ENCODE peak calls at places on chromosomes 12 and 14, in nine cellular contexts. One of them, this sample, is unnamed.

GRCh38 chr12:31106101-31106803 is 32.6 kb downstream of the DDX11 start:
- DNase-seq in mesothelial cell of epicardium: no peak
- DNase-seq in RWPE2: no peak
- DNase-seq in upper lobe of right lung: no peak
- DNase-seq in astrocyte of the spinal cord: no peak
- DNase-seq in left ventricle myocardium inferior: no peak
- DNase-seq in GM20000: no peak
- DNase-seq in lower lobe of right lung: no peak
- DNase-seq in A549: no peak
- DNase-seq in this sample: no peak

GRCh38 chr12:14961466-14962155 is at the start of gene ARHGDIB:
- DNase-seq in mesothelial cell of epicardium: no peak
- DNase-seq in RWPE2: peak; percentile 52
- DNase-seq in upper lobe of right lung: no peak
- DNase-seq in astrocyte of the spinal cord: no peak
- DNase-seq in left ventricle myocardium inferior: peak; percentile 32
- DNase-seq in GM20000: peak; percentile 46
- DNase-seq in lower lobe of right lung: peak; percentile 58
- DNase-seq in A549: no peak
- DNase-seq in this sample: peak; percentile 94

GRCh38 chr14:20412422-20412821 is 879 bp downstream of the TEP1 start:
- DNase-seq in mesothelial cell of epicardium: no peak
- DNase-seq in RWPE2: no peak
- DNase-seq in upper lobe of right lung: no peak
- DNase-seq in astrocyte of the spinal cord: peak; percentile 24
- DNase-seq in left ventricle myocardium inferior: no peak
- DNase-seq in GM20000: peak; percentile 53
- DNase-seq in lower lobe of right lung: no peak
- DNase-seq in A549: no peak
- DNase-seq in this sample: no peak

GRCh38 chr12:124233846-124234620 is 60.9 kb upstream of the RFLNA start:
- DNase-seq in mesothelial cell of epicardium: no peak
- DNase-seq in RWPE2: no peak
- DNase-seq in upper lobe of right lung: no peak
- DNase-seq in astrocyte of the spinal cord: peak; percentile 39
- DNase-seq in left ventricle myocardium inferior: no peak
- DNase-seq in GM20000: no peak
- DNase-seq in lower lobe of right lung: no peak
- DNase-seq in A549: no peak
- DNase-seq in this sample: no peak

GRCh38 chr12:80711866-80712265 is 4.4 kb downstream of the MYF6 start:
- DNase-seq in mesothelial cell of epicardium: no peak
- DNase-seq in RWPE2: no peak
- DNase-seq in upper lobe of right lung: no peak
- DNase-seq in astrocyte of the spinal cord: no peak
- DNase-seq in left ventricle myocardium inferior: no peak
- DNase-seq in GM20000: no peak
- DNase-seq in lower lobe of right lung: no peak
- DNase-seq in A549: no peak
- DNase-seq in this sample: no peak

GRCh38 chr12:29728033-29728432 is 55.7 kb downstream of the TMTC1 start:
- DNase-seq in mesothelial cell of epicardium: no peak
- DNase-seq in RWPE2: no peak
- DNase-seq in upper lobe of right lung: no peak
- DNase-seq in astrocyte of the spinal cord: no peak
- DNase-seq in left ventricle myocardium inferior: peak; percentile 20
- DNase-seq in GM20000: no peak
- DNase-seq in lower lobe of right lung: no peak
- DNase-seq in A549: no peak
- DNase-seq in this sample: no peak

GRCh38 chr14:77051101-77051500 is 22.6 kb upstream of the IRF2BPL start:
- DNase-seq in mesothelial cell of epicardium: no peak
- DNase-seq in RWPE2: no peak
- DNase-seq in upper lobe of right lung: peak; percentile 92
- DNase-seq in astrocyte of the spinal cord: no peak
- DNase-seq in left ventricle myocardium inferior: peak; percentile 81
- DNase-seq in GM20000: no peak
- DNase-seq in lower lobe of right lung: peak; percentile 88
- DNase-seq in A549: no peak
- DNase-seq in this sample: no peak

GRCh38 chr14:68191567-68192321 is 372.2 kb downstream of the RAD51B start:
- DNase-seq in mesothelial cell of epicardium: no peak
- DNase-seq in RWPE2: no peak
- DNase-seq in upper lobe of right lung: no peak
- DNase-seq in astrocyte of the spinal cord: peak; percentile 18
- DNase-seq in left ventricle myocardium inferior: no peak
- DNase-seq in GM20000: no peak
- DNase-seq in lower lobe of right lung: no peak
- DNase-seq in A549: peak; percentile 62
- DNase-seq in this sample: no peak

GRCh38 chr12:70043490-70044138 is 199.6 kb upstream of the CNOT2 start:
- DNase-seq in mesothelial cell of epicardium: no peak
- DNase-seq in RWPE2: no peak
- DNase-seq in upper lobe of right lung: no peak
- DNase-seq in astrocyte of the spinal cord: peak; percentile 2
- DNase-seq in left ventricle myocardium inferior: no peak
- DNase-seq in GM20000: no peak
- DNase-seq in lower lobe of right lung: no peak
- DNase-seq in A549: no peak
- DNase-seq in this sample: no peak

GRCh38 chr12:70044170-70044569 is 199.1 kb upstream of the CNOT2 start:
- DNase-seq in mesothelial cell of epicardium: no peak
- DNase-seq in RWPE2: no peak
- DNase-seq in upper lobe of right lung: no peak
- DNase-seq in astrocyte of the spinal cord: no peak
- DNase-seq in left ventricle myocardium inferior: no peak
- DNase-seq in GM20000: no peak
- DNase-seq in lower lobe of right lung: no peak
- DNase-seq in A549: no peak
- DNase-seq in this sample: no peak

GRCh38 chr12:70045514-70045913 is 197.7 kb upstream of the CNOT2 start:
- DNase-seq in mesothelial cell of epicardium: no peak
- DNase-seq in RWPE2: no peak
- DNase-seq in upper lobe of right lung: no peak
- DNase-seq in astrocyte of the spinal cord: no peak
- DNase-seq in left ventricle myocardium inferior: no peak
- DNase-seq in GM20000: no peak
- DNase-seq in lower lobe of right lung: no peak
- DNase-seq in A549: no peak
- DNase-seq in this sample: no peak

GRCh38 chr12:70045036-70045435 is 198.2 kb upstream of the CNOT2 start:
- DNase-seq in mesothelial cell of epicardium: no peak
- DNase-seq in RWPE2: no peak
- DNase-seq in upper lobe of right lung: no peak
- DNase-seq in astrocyte of the spinal cord: peak; percentile 6
- DNase-seq in left ventricle myocardium inferior: no peak
- DNase-seq in GM20000: no peak
- DNase-seq in lower lobe of right lung: no peak
- DNase-seq in A549: no peak
- DNase-seq in this sample: no peak

DNA sequence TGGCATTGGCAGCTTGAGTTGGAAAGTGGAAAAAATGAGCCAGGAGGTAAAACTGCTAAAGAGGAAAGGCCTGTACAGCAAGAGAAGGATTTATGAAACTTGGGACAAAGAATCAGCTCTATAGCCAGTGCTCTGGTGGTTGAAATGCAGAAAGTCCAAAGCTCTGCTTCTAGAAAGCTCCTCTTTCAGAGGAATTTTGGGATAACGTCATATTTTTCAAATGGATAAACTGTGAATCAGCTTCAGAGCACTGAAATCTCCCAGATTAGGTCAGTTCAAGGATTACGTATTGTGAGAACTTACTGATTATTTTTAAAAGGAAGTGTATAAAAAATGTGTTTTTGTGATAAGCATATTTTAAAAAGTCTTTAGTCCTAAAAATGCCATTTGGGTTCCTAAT is 203.1 kb upstream of the CNOT2 start:
- DNase-seq in mesothelial cell of epicardium: no peak
- DNase-seq in RWPE2: no peak
- DNase-seq in upper lobe of right lung: no peak
- DNase-seq in astrocyte of the spinal cord: peak; percentile 5
- DNase-seq in left ventricle myocardium inferior: no peak
- DNase-seq in GM20000: no peak
- DNase-seq in lower lobe of right lung: no peak
- DNase-seq in A549: no peak
- DNase-seq in this sample: no peak
- TF ChIP-seq CTCF in mesothelial cell of epicardium: no peak
- TF ChIP-seq CTCF in RWPE2: no peak
- TF ChIP-seq CTCF in upper lobe of right lung: no peak
- TF ChIP-seq CTCF in astrocyte of the spinal cord: no peak
- TF ChIP-seq CTCF in left ventricle myocardium inferior: peak; percentile 26
- TF ChIP-seq CTCF in GM20000: no peak
- TF ChIP-seq CTCF in lower lobe of right lung: no peak
- TF ChIP-seq CTCF in A549: no peak
- TF ChIP-seq CTCF in this sample: no peak

GRCh38 chr12:94961413-94961812 is 42.1 kb downstream of the NDUFA12 start:
- DNase-seq in mesothelial cell of epicardium: no peak
- DNase-seq in RWPE2: no peak
- DNase-seq in upper lobe of right lung: no peak
- DNase-seq in astrocyte of the spinal cord: no peak
- DNase-seq in left ventricle myocardium inferior: no peak
- DNase-seq in GM20000: no peak
- DNase-seq in lower lobe of right lung: no peak
- DNase-seq in A549: no peak
- DNase-seq in this sample: no peak

GRCh38 chr12:94962680-94963079 is 40.8 kb downstream of the NDUFA12 start:
- DNase-seq in mesothelial cell of epicardium: no peak
- DNase-seq in RWPE2: no peak
- DNase-seq in upper lobe of right lung: no peak
- DNase-seq in astrocyte of the spinal cord: no peak
- DNase-seq in left ventricle myocardium inferior: no peak
- DNase-seq in GM20000: no peak
- DNase-seq in lower lobe of right lung: no peak
- DNase-seq in A549: no peak
- DNase-seq in this sample: no peak

GRCh38 chr12:94969424-94969823 is 34.1 kb downstream of the NDUFA12 start:
- DNase-seq in mesothelial cell of epicardium: no peak
- DNase-seq in RWPE2: no peak
- DNase-seq in upper lobe of right lung: no peak
- DNase-seq in astrocyte of the spinal cord: no peak
- DNase-seq in left ventricle myocardium inferior: no peak
- DNase-seq in GM20000: no peak
- DNase-seq in lower lobe of right lung: no peak
- DNase-seq in A549: no peak
- DNase-seq in this sample: no peak

GRCh38 chr12:94965982-94966381 is 37.5 kb downstream of the NDUFA12 start:
- DNase-seq in mesothelial cell of epicardium: no peak
- DNase-seq in RWPE2: no peak
- DNase-seq in upper lobe of right lung: no peak
- DNase-seq in astrocyte of the spinal cord: no peak
- DNase-seq in left ventricle myocardium inferior: no peak
- DNase-seq in GM20000: no peak
- DNase-seq in lower lobe of right lung: no peak
- DNase-seq in A549: no peak
- DNase-seq in this sample: no peak

GRCh38 chr12:94963649-94964048 is 39.8 kb downstream of the NDUFA12 start:
- DNase-seq in mesothelial cell of epicardium: no peak
- DNase-seq in RWPE2: no peak
- DNase-seq in upper lobe of right lung: no peak
- DNase-seq in astrocyte of the spinal cord: no peak
- DNase-seq in left ventricle myocardium inferior: no peak
- DNase-seq in GM20000: no peak
- DNase-seq in lower lobe of right lung: no peak
- DNase-seq in A549: no peak
- DNase-seq in this sample: no peak
- TF ChIP-seq CTCF in mesothelial cell of epicardium: no peak
- TF ChIP-seq CTCF in RWPE2: no peak
- TF ChIP-seq CTCF in upper lobe of right lung: no peak
- TF ChIP-seq CTCF in astrocyte of the spinal cord: no peak
- TF ChIP-seq CTCF in left ventricle myocardium inferior: no peak
- TF ChIP-seq CTCF in GM20000: no peak
- TF ChIP-seq CTCF in lower lobe of right lung: no peak
- TF ChIP-seq CTCF in A549: no peak
- TF ChIP-seq CTCF in this sample: no peak

DNA sequence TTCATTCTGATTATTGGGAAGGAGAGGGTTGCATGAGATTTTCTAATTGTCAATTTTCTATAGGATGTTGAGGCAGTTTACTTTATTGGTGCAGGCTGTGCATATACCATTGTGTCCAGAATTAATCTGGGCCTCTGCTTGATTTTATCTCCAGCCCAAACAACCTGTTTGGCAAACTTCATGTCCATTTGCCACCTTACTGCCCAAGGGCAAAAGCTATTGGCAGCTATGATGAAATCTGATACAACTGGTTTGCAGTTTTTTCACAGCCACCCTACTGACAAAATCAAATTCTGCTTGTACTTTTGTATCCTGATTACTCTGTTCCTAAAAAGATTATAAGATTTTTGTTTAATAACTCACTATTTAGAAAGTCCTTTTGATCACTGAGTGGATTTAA is 789.2 kb upstream of the FBXO33 start:
- DNase-seq in mesothelial cell of epicardium: no peak
- DNase-seq in RWPE2: no peak
- DNase-seq in upper lobe of right lung: no peak
- DNase-seq in astrocyte of the spinal cord: no peak
- DNase-seq in left ventricle myocardium inferior: no peak
- DNase-seq in GM20000: no peak
- DNase-seq in lower lobe of right lung: no peak
- DNase-seq in A549: no peak
- DNase-seq in this sample: no peak
- TF ChIP-seq CTCF in mesothelial cell of epicardium: no peak
- TF ChIP-seq CTCF in RWPE2: no peak
- TF ChIP-seq CTCF in upper lobe of right lung: no peak
- TF ChIP-seq CTCF in astrocyte of the spinal cord: no peak
- TF ChIP-seq CTCF in left ventricle myocardium inferior: no peak
- TF ChIP-seq CTCF in GM20000: no peak
- TF ChIP-seq CTCF in lower lobe of right lung: no peak
- TF ChIP-seq CTCF in A549: no peak
- TF ChIP-seq CTCF in this sample: no peak

GRCh38 chr14:90629471-90629870 is 186.8 kb downstream of the TTC7B start:
- DNase-seq in mesothelial cell of epicardium: no peak
- DNase-seq in RWPE2: no peak
- DNase-seq in upper lobe of right lung: peak; percentile 74
- DNase-seq in astrocyte of the spinal cord: no peak
- DNase-seq in left ventricle myocardium inferior: no peak
- DNase-seq in GM20000: no peak
- DNase-seq in lower lobe of right lung: peak; percentile 73
- DNase-seq in A549: no peak
- DNase-seq in this sample: no peak

GRCh38 chr14:90632868-90633267 is 183.4 kb downstream of the TTC7B start:
- DNase-seq in mesothelial cell of epicardium: no peak
- DNase-seq in RWPE2: no peak
- DNase-seq in upper lobe of right lung: no peak
- DNase-seq in astrocyte of the spinal cord: no peak
- DNase-seq in left ventricle myocardium inferior: no peak
- DNase-seq in GM20000: no peak
- DNase-seq in lower lobe of right lung: no peak
- DNase-seq in A549: no peak
- DNase-seq in this sample: no peak

GRCh38 chr14:90628825-90629224 is 187.4 kb downstream of the TTC7B start:
- DNase-seq in mesothelial cell of epicardium: no peak
- DNase-seq in RWPE2: no peak
- DNase-seq in upper lobe of right lung: no peak
- DNase-seq in astrocyte of the spinal cord: no peak
- DNase-seq in left ventricle myocardium inferior: peak; percentile 45
- DNase-seq in GM20000: no peak
- DNase-seq in lower lobe of right lung: no peak
- DNase-seq in A549: no peak
- DNase-seq in this sample: no peak

GRCh38 chr14:90632451-90632850 is 183.8 kb downstream of the TTC7B start:
- DNase-seq in mesothelial cell of epicardium: no peak
- DNase-seq in RWPE2: no peak
- DNase-seq in upper lobe of right lung: no peak
- DNase-seq in astrocyte of the spinal cord: peak; percentile 45
- DNase-seq in left ventricle myocardium inferior: no peak
- DNase-seq in GM20000: no peak
- DNase-seq in lower lobe of right lung: no peak
- DNase-seq in A549: no peak
- DNase-seq in this sample: no peak

GRCh38 chr14:90630407-90630806 is 185.8 kb downstream of the TTC7B start:
- DNase-seq in mesothelial cell of epicardium: no peak
- DNase-seq in RWPE2: no peak
- DNase-seq in upper lobe of right lung: no peak
- DNase-seq in astrocyte of the spinal cord: no peak
- DNase-seq in left ventricle myocardium inferior: no peak
- DNase-seq in GM20000: no peak
- DNase-seq in lower lobe of right lung: no peak
- DNase-seq in A549: no peak
- DNase-seq in this sample: no peak
- TF ChIP-seq CTCF in mesothelial cell of epicardium: no peak
- TF ChIP-seq CTCF in RWPE2: no peak
- TF ChIP-seq CTCF in upper lobe of right lung: no peak
- TF ChIP-seq CTCF in astrocyte of the spinal cord: no peak
- TF ChIP-seq CTCF in left ventricle myocardium inferior: no peak
- TF ChIP-seq CTCF in GM20000: no peak
- TF ChIP-seq CTCF in lower lobe of right lung: no peak
- TF ChIP-seq CTCF in A549: no peak
- TF ChIP-seq CTCF in this sample: no peak